ENCODE peak calls at places on chromosome 11, in ten cellular contexts. K is brain microvascular endothelial cell, Q is PC-3, J is sigmoid colon, Y is AG10803, D is GM10248, L is kidney epithelial cell, F is fibroblast of the aortic adventitia, O is lower leg skin, T is keratinocyte. M is an unnamed sample.

GRCh38 chr11:35049906-35050531 is 89.0 kb upstream of the CD44 start:
- DNase-seq in K (no peak), Q (no peak), J (no peak), Y (no peak), D (no peak), L (no peak), F (no peak), O (no peak), T (no peak), M (no peak)

GRCh38 chr11:110000045-110000502 is 93.1 kb upstream of the ZC3H12C start:
- DNase-seq in K (peak), Q (peak), J (no peak), Y (peak), D (peak), L (peak), F (peak), O (no peak), T (no peak), M (peak)

GRCh38 chr11:75596914-75597313 is 34.9 kb downstream of the SERPINH1 start:
- DNase-seq in K (no peak), Q (no peak), J (peak), Y (no peak), D (no peak), L (no peak), F (no peak), O (no peak), T (no peak), M (no peak)

GRCh38 chr11:17413414-17414316 is 25.2 kb upstream of the KCNJ11 start:
- DNase-seq in K (no peak), Q (no peak), J (no peak), Y (no peak), D (no peak), L (no peak), F (no peak), O (no peak), T (no peak), M (no peak)

GRCh38 chr11:75731095-75731494 is 13.5 kb downstream of the MOGAT2 start:
- DNase-seq in K (no peak), Q (no peak), J (no peak), Y (no peak), D (no peak), L (no peak), F (no peak), O (no peak), T (no peak), M (no peak)

GRCh38 chr11:122215244-122215992 is 99.4 kb upstream of the BLID start:
- DNase-seq in K (peak), Q (peak), J (peak), Y (peak), D (peak), L (no peak), F (peak), O (peak), T (no peak), M (peak)

GRCh38 chr11:78418584-78419211 is 1.1 kb upstream of the GAB2 start:
- DNase-seq in K (peak), Q (no peak), J (no peak), Y (no peak), D (no peak), L (no peak), F (no peak), O (no peak), T (no peak), M (no peak)

GRCh38 chr11:24872912-24873311 is 376.1 kb downstream of the LUZP2 start:
- DNase-seq in K (no peak), Q (no peak), J (no peak), Y (no peak), D (no peak), L (no peak), F (no peak), O (no peak), T (no peak), M (no peak)

GRCh38 chr11:3345736-3346135 is 33.2 kb downstream of the ZNF195 start:
- DNase-seq in K (no peak), Q (no peak), J (no peak), Y (no peak), D (no peak), L (no peak), F (no peak), O (no peak), T (no peak), M (no peak)

GRCh38 chr11:26333906-26334305 is 2.0 kb downstream of the ANO3 start:
- DNase-seq in K (peak), Q (no peak), J (no peak), Y (no peak), D (no peak), L (no peak), F (peak), O (no peak), T (no peak), M (no peak)

GRCh38 chr11:46920709-46921108 is 2.4 kb upstream of the LRP4 start:
- DNase-seq in K (peak), Q (peak), J (peak), Y (peak), D (no peak), L (peak), F (peak), O (peak), T (peak), M (peak)

GRCh38 chr11:102530558-102530957 is at the start of gene MMP7:
- DNase-seq in K (peak), Q (peak), J (no peak), Y (peak), D (no peak), L (peak), F (peak), O (no peak), T (no peak), M (peak)

GRCh38 chr11:68773521-68774187 is 22.3 kb upstream of the TESMIN start:
- DNase-seq in K (peak), Q (no peak), J (no peak), Y (no peak), D (no peak), L (no peak), F (no peak), O (no peak), T (no peak), M (no peak)

GRCh38 chr11:69686856-69687255 is 11.7 kb upstream of the LTO1 start:
- DNase-seq in K (no peak), Q (no peak), J (no peak), Y (no peak), D (no peak), L (no peak), F (no peak), O (no peak), T (no peak), M (no peak)

GRCh38 chr11:65165847-65166317 is 4.2 kb upstream of the SPDYC start:
- DNase-seq in K (no peak), Q (no peak), J (no peak), Y (no peak), D (no peak), L (no peak), F (no peak), O (no peak), T (no peak), M (no peak)

GRCh38 chr11:126477526-126478275 is 122.2 kb downstream of the ST3GAL4 start:
- DNase-seq in K (no peak), Q (no peak), J (no peak), Y (no peak), D (no peak), L (no peak), F (no peak), O (no peak), T (no peak), M (no peak)

GRCh38 chr11:665062-665706 is 28.1 kb downstream of the DRD4 start:
- DNase-seq in K (no peak), Q (no peak), J (no peak), Y (peak), D (no peak), L (no peak), F (peak), O (no peak), T (no peak), M (no peak)

GRCh38 chr11:13765886-13766285 is 97.4 kb downstream of the FAR1 start:
- DNase-seq in K (no peak), Q (no peak), J (no peak), Y (no peak), D (no peak), L (no peak), F (no peak), O (no peak), T (no peak), M (no peak)

GRCh38 chr11:64643258-64643881 is 52.4 kb downstream of the SLC22A12 start:
- DNase-seq in K (no peak), Q (no peak), J (peak), Y (no peak), D (no peak), L (no peak), F (no peak), O (no peak), T (no peak), M (no peak)

GRCh38 chr11:124194696-124195418 is 11.7 kb downstream of the OR10D3 start:
- DNase-seq in K (peak), Q (peak), J (no peak), Y (peak), D (peak), L (peak), F (peak), O (peak), T (peak), M (peak)

GRCh38 chr11:5929984-5930383 is 12.1 kb upstream of the OR56A3 start:
- DNase-seq in K (no peak), Q (no peak), J (no peak), Y (no peak), D (no peak), L (no peak), F (no peak), O (no peak), T (no peak), M (no peak)

GRCh38 chr11:111944651-111945051 is 7.5 kb downstream of the DIXDC1 start:
- DNase-seq in K (peak), Q (peak), J (no peak), Y (peak), D (no peak), L (peak), F (peak), O (no peak), T (no peak), M (peak)

GRCh38 chr11:134411887-134412507 is at the start of gene B3GAT1:
- DNase-seq in K (no peak), Q (no peak), J (no peak), Y (no peak), D (no peak), L (no peak), F (no peak), O (no peak), T (no peak), M (no peak)

GRCh38 chr11:72460091-72460647 is 25.8 kb upstream of the CLPB start:
- DNase-seq in K (no peak), Q (no peak), J (no peak), Y (no peak), D (no peak), L (no peak), F (no peak), O (no peak), T (no peak), M (no peak)

GRCh38 chr11:69646493-69647201 is 5.7 kb downstream of the CCND1 start:
- DNase-seq in K (no peak), Q (no peak), J (peak), Y (no peak), D (no peak), L (no peak), F (no peak), O (no peak), T (no peak), M (no peak)

GRCh38 chr11:83566948-83567347 is 280.8 kb upstream of the CCDC90B start:
- DNase-seq in K (peak), Q (peak), J (no peak), Y (peak), D (no peak), L (peak), F (peak), O (no peak), T (no peak), M (peak)

GRCh38 chr11:77557553-77557952 is 32.2 kb upstream of the AQP11 start:
- DNase-seq in K (peak), Q (peak), J (no peak), Y (no peak), D (no peak), L (no peak), F (no peak), O (no peak), T (no peak), M (no peak)

GRCh38 chr11:28966951-28967350 is 858.8 kb downstream of the METTL15 start:
- DNase-seq in K (no peak), Q (peak), J (no peak), Y (no peak), D (no peak), L (no peak), F (peak), O (no peak), T (no peak), M (no peak)

GRCh38 chr11:116840224-116840745 is 2.9 kb upstream of the APOA1 start:
- DNase-seq in K (no peak), Q (no peak), J (no peak), Y (peak), D (no peak), L (no peak), F (peak), O (no peak), T (no peak), M (no peak)
- TF ChIP-seq CTCF in K (peak), Q (peak), J (no peak), Y (peak), D (peak), L (no peak), F (peak), O (no peak), T (peak), M (no peak)

DNA sequence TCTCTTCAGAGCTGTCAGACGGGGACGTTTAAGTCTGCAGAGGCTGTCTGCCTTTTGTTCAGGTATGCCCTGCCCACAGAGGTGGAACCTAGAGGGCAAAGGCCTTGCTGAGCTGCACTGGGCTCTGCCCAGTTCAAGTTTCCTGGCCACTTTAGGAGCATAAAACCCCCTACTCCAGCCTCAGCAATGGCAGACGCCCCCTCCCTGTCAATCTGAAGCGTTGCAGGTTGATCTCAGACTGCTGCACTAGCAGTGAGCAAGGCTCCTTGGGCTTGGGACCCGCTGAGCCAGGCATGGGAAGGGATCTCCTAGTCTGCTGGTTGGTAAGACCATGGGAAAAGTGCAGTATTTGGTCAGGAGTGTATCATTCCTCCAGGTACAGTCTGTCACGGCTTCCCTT is 66.6 kb upstream of the TP53I11 start:
- DNase-seq in K (no peak), Q (no peak), J (no peak), Y (no peak), D (no peak), L (no peak), F (no peak), O (no peak), T (no peak), M (no peak)
- TF ChIP-seq CTCF in K (peak), Q (peak), J (no peak), Y (no peak), D (no peak), L (peak), F (no peak), O (no peak), T (peak), M (no peak)

GRCh38 chr11:45752136-45752535 is 52.8 kb upstream of the SLC35C1 start:
- DNase-seq in K (no peak), Q (no peak), J (no peak), Y (no peak), D (no peak), L (no peak), F (no peak), O (no peak), T (no peak), M (no peak)

GRCh38 chr11:45745065-45745811 is 59.7 kb upstream of the SLC35C1 start:
- DNase-seq in K (no peak), Q (no peak), J (peak), Y (no peak), D (no peak), L (no peak), F (peak), O (no peak), T (no peak), M (no peak)

GRCh38 chr11:45750439-45750838 is 54.5 kb upstream of the SLC35C1 start:
- DNase-seq in K (no peak), Q (no peak), J (no peak), Y (no peak), D (no peak), L (no peak), F (no peak), O (no peak), T (no peak), M (no peak)

GRCh38 chr11:45751430-45751829 is 53.5 kb upstream of the SLC35C1 start:
- DNase-seq in K (no peak), Q (no peak), J (no peak), Y (no peak), D (no peak), L (no peak), F (no peak), O (no peak), T (no peak), M (no peak)

GRCh38 chr11:45748801-45749200 is 56.1 kb upstream of the SLC35C1 start:
- DNase-seq in K (no peak), Q (no peak), J (no peak), Y (no peak), D (no peak), L (no peak), F (no peak), O (no peak), T (no peak), M (no peak)
- TF ChIP-seq CTCF in K (no peak), Q (no peak), J (no peak), Y (no peak), D (no peak), L (no peak), F (no peak), O (no peak), T (no peak), M (no peak)

DNA sequence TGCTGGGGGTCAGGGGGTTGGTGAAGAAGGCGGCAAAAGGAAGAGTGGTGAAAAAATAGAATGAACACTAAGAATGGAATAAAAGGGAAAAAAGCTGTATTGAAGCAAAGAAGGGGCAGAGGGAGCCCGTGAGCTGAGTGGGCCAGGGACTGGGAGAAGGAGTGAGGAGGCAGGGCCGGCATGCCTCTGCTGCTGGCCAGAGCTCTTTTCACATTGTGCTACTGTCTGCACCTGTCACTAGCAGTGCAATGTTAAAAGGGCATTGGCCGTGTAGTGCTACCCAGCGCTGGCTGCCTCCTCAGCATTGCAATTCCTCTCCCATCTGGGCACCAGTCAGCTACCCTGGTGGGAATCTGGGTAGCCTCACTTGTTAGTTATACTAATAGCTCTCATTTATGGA is 8.7 kb downstream of the YPEL4 start:
- DNase-seq in K (peak), Q (no peak), J (peak), Y (no peak), D (no peak), L (no peak), F (peak), O (no peak), T (no peak), M (no peak)
- TF ChIP-seq CTCF in K (peak), Q (no peak), J (no peak), Y (peak), D (no peak), L (peak), F (peak), O (no peak), T (peak), M (no peak)

GRCh38 chr11:74570266-74571061 is 21.9 kb upstream of the POLD3 start:
- DNase-seq in K (peak), Q (peak), J (no peak), Y (peak), D (peak), L (no peak), F (peak), O (peak), T (no peak), M (peak)
- TF ChIP-seq CTCF in K (peak), Q (peak), J (peak), Y (peak), D (peak), L (peak), F (peak), O (no peak), T (peak), M (peak)

DNA sequence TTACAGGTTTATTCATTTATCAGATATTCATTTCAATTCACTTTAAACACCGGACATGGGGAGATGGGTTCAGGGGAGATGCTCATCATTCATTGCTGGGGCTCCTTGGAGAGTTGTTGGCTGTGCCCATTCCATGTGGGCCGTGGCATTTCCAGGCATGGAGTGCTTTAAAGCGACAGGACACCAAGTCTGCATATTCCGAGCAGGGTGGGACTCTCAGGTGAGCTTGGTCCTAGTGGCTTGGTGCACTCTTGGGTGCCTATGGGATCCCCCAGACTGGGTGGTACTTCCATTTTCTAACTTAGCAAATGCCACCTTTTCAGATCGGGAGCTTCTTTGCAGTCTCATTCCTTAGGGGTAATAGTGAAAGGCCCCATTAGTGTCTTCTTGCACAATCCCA is 619.5 kb upstream of the CADM1 start:
- DNase-seq in K (no peak), Q (no peak), J (no peak), Y (no peak), D (no peak), L (no peak), F (no peak), O (no peak), T (no peak), M (no peak)
- TF ChIP-seq CTCF in K (no peak), Q (no peak), J (no peak), Y (no peak), D (no peak), L (no peak), F (no peak), O (no peak), T (no peak), M (no peak)

GRCh38 chr11:131154329-131154728 is 216.1 kb upstream of the NTM start:
- DNase-seq in K (no peak), Q (no peak), J (no peak), Y (no peak), D (no peak), L (no peak), F (no peak), O (no peak), T (no peak), M (no peak)

GRCh38 chr11:131157678-131158077 is 212.7 kb upstream of the NTM start:
- DNase-seq in K (no peak), Q (no peak), J (no peak), Y (no peak), D (no peak), L (no peak), F (no peak), O (no peak), T (no peak), M (no peak)
- TF ChIP-seq CTCF in K (no peak), Q (no peak), J (no peak), Y (no peak), D (no peak), L (no peak), F (no peak), O (no peak), T (no peak), M (no peak)

GRCh38 chr11:36431429-36432092 is 78.5 kb downstream of the TRAF6 start:
- DNase-seq in K (peak), Q (peak), J (peak), Y (peak), D (no peak), L (peak), F (peak), O (no peak), T (peak), M (peak)
- TF ChIP-seq CTCF in K (peak), Q (no peak), J (no peak), Y (peak), D (no peak), L (peak), F (peak), O (no peak), T (peak), M (peak)

GRCh38 chr11:71452354-71453020 is 516 bp upstream of the NADSYN1 start:
- DNase-seq in K (peak), Q (peak), J (peak), Y (peak), D (no peak), L (no peak), F (peak), O (no peak), T (peak), M (no peak)

GRCh38 chr11:71456294-71456693 is 3.3 kb downstream of the NADSYN1 start:
- DNase-seq in K (no peak), Q (no peak), J (peak), Y (no peak), D (no peak), L (no peak), F (no peak), O (no peak), T (no peak), M (no peak)

GRCh38 chr11:71453021-71453910 is at the start of gene NADSYN1:
- DNase-seq in K (peak), Q (peak), J (peak), Y (peak), D (peak), L (peak), F (peak), O (peak), T (peak), M (peak)

GRCh38 chr11:71453911-71454304 is 905 bp downstream of the NADSYN1 start:
- DNase-seq in K (no peak), Q (peak), J (no peak), Y (no peak), D (no peak), L (no peak), F (no peak), O (no peak), T (no peak), M (no peak)

GRCh38 chr11:71454470-71455113 is 1.6 kb downstream of the NADSYN1 start:
- DNase-seq in K (no peak), Q (peak), J (peak), Y (no peak), D (no peak), L (no peak), F (no peak), O (no peak), T (no peak), M (no peak)
- TF ChIP-seq CTCF in K (no peak), Q (peak), J (no peak), Y (no peak), D (no peak), L (peak), F (no peak), O (no peak), T (peak), M (peak)